ENCODE peak calls at places on chromosome 17, in seven cellular contexts. T, Z, F, O, X, V and R are unnamed samples.

GRCh38 chr17:29216856-29217255 is 29.8 kb upstream of the CRYBA1 start:
- DNase-seq in T (no peak), Z (no peak), F (no peak), O (no peak), X (no peak), V (no peak), R (no peak)

GRCh38 chr17:57881783-57882291 is 32.0 kb upstream of the MRPS23 start:
- DNase-seq in T (no peak), Z (no peak), F (no peak), O (no peak), X (no peak), V (no peak), R (no peak)

GRCh38 chr17:2933606-2934005 is 129.8 kb downstream of the OR1D5 start:
- DNase-seq in T (no peak), Z (no peak), F (no peak), O (no peak), X (no peak), V (no peak), R (no peak)

GRCh38 chr17:57440522-57441269 is 184.4 kb downstream of the MSI2 start:
- DNase-seq in T (peak; percentile 37), Z (no peak), F (no peak), O (peak; percentile 90), X (peak; percentile 73), V (peak; percentile 60), R (peak; percentile 88)

GRCh38 chr17:18190629-18191028 is 7.0 kb downstream of the ALKBH5 start:
- DNase-seq in T (no peak), Z (no peak), F (no peak), O (no peak), X (no peak), V (no peak), R (no peak)

GRCh38 chr17:33972756-33973155 is 282.3 kb upstream of the CCL2 start:
- DNase-seq in T (no peak), Z (no peak), F (no peak), O (no peak), X (no peak), V (no peak), R (no peak)

GRCh38 chr17:41653421-41654133 is 29.2 kb upstream of the KRT17 start:
- DNase-seq in T (no peak), Z (no peak), F (no peak), O (no peak), X (no peak), V (no peak), R (no peak)

GRCh38 chr17:82502207-82502606 is 17.3 kb upstream of the FOXK2 start:
- DNase-seq in T (no peak), Z (no peak), F (no peak), O (no peak), X (no peak), V (no peak), R (peak; percentile 45)

GRCh38 chr17:77110006-77110374 is 30.8 kb upstream of the SEC14L1 start:
- DNase-seq in T (no peak), Z (no peak), F (no peak), O (no peak), X (no peak), V (no peak), R (peak; percentile 28)

GRCh38 chr17:17994271-17994670 is 21.6 kb downstream of the DRC3 start:
- DNase-seq in T (no peak), Z (no peak), F (no peak), O (peak; percentile 18), X (no peak), V (peak; percentile 43), R (no peak)